ENCODE peak calls at places on chromosomes 7 and 10, in seven cellular contexts. L is PC-3; H is aorta; E is SK-N-SH; X is cardiac muscle cell; D is CD8-positive, alpha-beta T cell; K is left lung. A is an unnamed sample. For H3K9me3 and H3K27me3, the result is how much of the 10 kb centered on the place peaks cover.

GRCh38 chr10:47383254-47384147 is 592 bp downstream of the ZNF488 start:
- DNase-seq in L (no peak), H (no peak), E (peak), X (no peak), D (no peak), K (no peak), A (no peak)

GRCh38 chr10:91683976-91684375 is 51.1 kb upstream of the PPP1R3C start:
- DNase-seq in L (peak), H (no peak), E (no peak), X (no peak), D (no peak), K (no peak), A (no peak)

GRCh38 chr10:105138287-105138854 is 497.3 kb downstream of the SORCS3 start:
- DNase-seq in L (no peak), H (no peak), E (peak), X (no peak), D (no peak), K (no peak), A (no peak)

GRCh38 chr7:79304711-79305110 is 148.8 kb downstream of the MAGI2 start:
- DNase-seq in L (no peak), H (no peak), E (no peak), X (no peak), D (no peak), K (no peak), A (no peak)

GRCh38 chr7:4129481-4130122 is 552.5 kb upstream of the FOXK1 start:
- DNase-seq in L (no peak), H (peak), E (peak), X (no peak), D (no peak), K (no peak), A (peak)

GRCh38 chr10:93496322-93497041 is at the start of gene CEP55:
- DNase-seq in L (peak), H (peak), E (peak), X (peak), D (peak), K (peak), A (peak)

GRCh38 chr7:19557726-19558470 is 150.9 kb downstream of the POLR1F start:
- DNase-seq in L (peak), H (no peak), E (no peak), X (no peak), D (no peak), K (no peak), A (no peak)

GRCh38 chr7:17989546-17989945 is 38.1 kb downstream of the PRPS1L1 start:
- DNase-seq in L (peak), H (no peak), E (no peak), X (no peak), D (no peak), K (no peak), A (no peak)

GRCh38 chr10:77300682-77301081 is 336.9 kb downstream of the KCNMA1 start:
- DNase-seq in L (no peak), H (no peak), E (no peak), X (no peak), D (no peak), K (no peak), A (no peak)

GRCh38 chr10:119531067-119531466 is 11.5 kb downstream of the RGS10 start:
- DNase-seq in L (no peak), H (peak), E (no peak), X (no peak), D (no peak), K (no peak), A (no peak)

GRCh38 chr7:40644454-40645188 is 509.8 kb downstream of the SUGCT start:
- DNase-seq in L (no peak), H (no peak), E (peak), X (peak), D (no peak), K (no peak), A (no peak)

GRCh38 chr10:16436367-16436757 is 448 bp upstream of the PTER start:
- DNase-seq in L (peak), H (no peak), E (no peak), X (peak), D (peak), K (no peak), A (no peak)

GRCh38 chr10:59588791-59589190 is 120.9 kb downstream of the SLC16A9 start:
- DNase-seq in L (peak), H (no peak), E (no peak), X (no peak), D (no peak), K (no peak), A (no peak)

GRCh38 chr7:29345590-29345989 is 151.0 kb downstream of the CHN2 start:
- DNase-seq in L (peak), H (peak), E (peak), X (peak), D (no peak), K (no peak), A (no peak)

GRCh38 chr10:776772-777171 is 87.3 kb upstream of the DIP2C start:
- DNase-seq in L (no peak), H (peak), E (peak), X (no peak), D (no peak), K (peak), A (peak)

GRCh38 chr10:87734987-87735827 is 75.5 kb downstream of the PAPSS2 start:
- DNase-seq in L (peak), H (no peak), E (peak), X (peak), D (no peak), K (no peak), A (no peak)

GRCh38 chr10:670038-670437 is 19.4 kb downstream of the DIP2C start:
- DNase-seq in L (no peak), H (no peak), E (no peak), X (no peak), D (no peak), K (no peak), A (no peak)

GRCh38 chr7:93447509-93447908 is 127.0 kb downstream of the CALCR start:
- DNase-seq in L (no peak), H (no peak), E (no peak), X (no peak), D (no peak), K (no peak), A (no peak)

GRCh38 chr7:34067406-34067805 is 162.1 kb downstream of the BMPER start:
- DNase-seq in L (no peak), H (no peak), E (no peak), X (no peak), D (no peak), K (no peak), A (no peak)

GRCh38 chr7:107232568-107233090 is 63.8 kb downstream of the HBP1 start:
- DNase-seq in L (peak), H (no peak), E (no peak), X (no peak), D (no peak), K (no peak), A (no peak)

GRCh38 chr10:124647421-124648130 is 96.6 kb downstream of the FAM53B start:
- DNase-seq in L (peak), H (no peak), E (peak), X (no peak), D (peak), K (peak), A (no peak)

GRCh38 chr10:26739087-26739631 is 41.7 kb downstream of the PDSS1 start:
- DNase-seq in L (no peak), H (no peak), E (no peak), X (no peak), D (no peak), K (no peak), A (no peak)

GRCh38 chr10:69092959-69093850 is 5.3 kb downstream of the SRGN start:
- DNase-seq in L (peak), H (peak), E (peak), X (peak), D (peak), K (no peak), A (no peak)

GRCh38 chr10:126075009-126075408 is 178.6 kb downstream of the FANK1 start:
- DNase-seq in L (peak), H (no peak), E (no peak), X (no peak), D (no peak), K (no peak), A (no peak)

GRCh38 chr10:123284022-123284421 is 129.8 kb downstream of the BUB3 start:
- DNase-seq in L (peak), H (no peak), E (no peak), X (no peak), D (no peak), K (no peak), A (no peak)

GRCh38 chr7:12581897-12582296 is 11.4 kb downstream of the SCIN start:
- DNase-seq in L (no peak), H (no peak), E (no peak), X (no peak), D (no peak), K (no peak), A (no peak)

GRCh38 chr10:110312206-110312605 is 7.5 kb upstream of the SMNDC1 start:
- DNase-seq in L (no peak), H (no peak), E (no peak), X (no peak), D (no peak), K (no peak), A (no peak)

GRCh38 chr10:126119591-126119990 is 223.2 kb downstream of the FANK1 start:
- DNase-seq in L (peak), H (no peak), E (no peak), X (no peak), D (no peak), K (no peak), A (no peak)

GRCh38 chr10:89395141-89395540 is 2.7 kb downstream of the IFIT1 start:
- DNase-seq in L (no peak), H (no peak), E (no peak), X (no peak), D (no peak), K (no peak), A (no peak)

GRCh38 chr10:118741994-118742393 is 12.8 kb downstream of the CACUL1 start:
- DNase-seq in L (peak), H (no peak), E (no peak), X (no peak), D (no peak), K (no peak), A (no peak)

GRCh38 chr10:5157501-5157900 is 27.4 kb downstream of the AKR1C8 start:
- DNase-seq in L (no peak), H (no peak), E (no peak), X (no peak), D (no peak), K (peak), A (no peak)
- H3K9me3 ChIP-seq in L (under half), H (under half), E (under half), X (under half), D (under half), K (under half), A (under half)

GRCh38 chr10:133089461-133089800 is 1.7 kb downstream of the ADGRA1 start:
- DNase-seq in L (no peak), H (no peak), E (no peak), X (no peak), D (no peak), K (no peak), A (no peak)

GRCh38 chr10:133088524-133089460 is 1.1 kb downstream of the ADGRA1 start:
- DNase-seq in L (no peak), H (no peak), E (peak), X (peak), D (no peak), K (peak), A (no peak)

GRCh38 chr10:133090654-133091053 is 2.9 kb downstream of the ADGRA1 start:
- DNase-seq in L (no peak), H (no peak), E (no peak), X (no peak), D (no peak), K (peak), A (no peak)

GRCh38 chr10:133091316-133091715 is 3.6 kb downstream of the ADGRA1 start:
- DNase-seq in L (no peak), H (no peak), E (no peak), X (no peak), D (no peak), K (no peak), A (no peak)

DNA sequence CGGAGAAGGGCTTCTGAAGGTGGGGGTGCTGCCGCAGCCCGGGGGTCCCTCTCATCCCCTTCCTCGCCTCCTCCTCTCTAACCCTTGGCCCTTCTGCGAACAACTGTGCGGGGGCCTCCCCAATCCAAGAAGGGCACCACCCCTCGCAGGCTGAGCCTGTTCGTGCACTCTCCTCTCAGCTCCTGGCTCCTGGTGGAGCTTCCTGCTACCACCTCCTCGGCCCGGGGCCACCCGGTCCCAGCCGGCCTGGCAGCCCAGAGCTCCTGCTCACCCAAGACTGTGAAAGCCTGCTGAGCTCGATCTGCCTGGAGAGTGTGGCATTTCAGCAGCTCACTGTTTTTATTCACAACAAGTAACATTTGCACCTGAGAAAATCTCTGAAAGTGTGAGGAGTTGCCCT is 2.4 kb downstream of the ADGRA1 start:
- DNase-seq in L (no peak), H (no peak), E (no peak), X (no peak), D (no peak), K (peak), A (no peak)
- H3K27me3 ChIP-seq in L (half or more), H (under half), E (under half), X (half or more), D (under half), K (under half), A (half or more)

GRCh38 chr7:149529136-149529718 is 31.6 kb upstream of the ZNF746 start:
- DNase-seq in L (no peak), H (no peak), E (no peak), X (peak), D (no peak), K (no peak), A (no peak)
- H3K9me3 ChIP-seq in L (under half), H (under half), E (under half), X (under half), D (under half), K (half or more), A (under half)

GRCh38 chr7:157004050-157004838 is 6.2 kb downstream of the MNX1 start:
- DNase-seq in L (no peak), H (peak), E (peak), X (peak), D (no peak), K (peak), A (no peak)
- H3K27me3 ChIP-seq in L (under half), H (under half), E (half or more), X (half or more), D (under half), K (half or more), A (half or more)

GRCh38 chr7:115040526-115040925 is 118.6 kb downstream of the MDFIC start:
- DNase-seq in L (no peak), H (no peak), E (no peak), X (no peak), D (no peak), K (no peak), A (no peak)
- H3K9me3 ChIP-seq in L (under half), H (under half), E (under half), X (under half), D (under half), K (under half), A (under half)

GRCh38 chr7:130734525-130735272 is 692 bp upstream of the KLF14 start:
- DNase-seq in L (no peak), H (no peak), E (peak), X (peak), D (no peak), K (no peak), A (no peak)

GRCh38 chr7:130736298-130736900 is 2.4 kb upstream of the KLF14 start:
- DNase-seq in L (no peak), H (no peak), E (no peak), X (no peak), D (no peak), K (no peak), A (no peak)

GRCh38 chr7:130732980-130733865 is 784 bp downstream of the KLF14 start:
- DNase-seq in L (no peak), H (no peak), E (peak), X (peak), D (no peak), K (peak), A (peak)

GRCh38 chr7:130733866-130734524 is at the start of gene KLF14:
- DNase-seq in L (no peak), H (no peak), E (peak), X (peak), D (no peak), K (peak), A (no peak)

GRCh38 chr7:130735273-130735716 is 1.3 kb upstream of the KLF14 start:
- DNase-seq in L (no peak), H (no peak), E (no peak), X (no peak), D (no peak), K (no peak), A (no peak)
- H3K27me3 ChIP-seq in L (half or more), H (under half), E (half or more), X (half or more), D (under half), K (half or more), A (half or more)

DNA sequence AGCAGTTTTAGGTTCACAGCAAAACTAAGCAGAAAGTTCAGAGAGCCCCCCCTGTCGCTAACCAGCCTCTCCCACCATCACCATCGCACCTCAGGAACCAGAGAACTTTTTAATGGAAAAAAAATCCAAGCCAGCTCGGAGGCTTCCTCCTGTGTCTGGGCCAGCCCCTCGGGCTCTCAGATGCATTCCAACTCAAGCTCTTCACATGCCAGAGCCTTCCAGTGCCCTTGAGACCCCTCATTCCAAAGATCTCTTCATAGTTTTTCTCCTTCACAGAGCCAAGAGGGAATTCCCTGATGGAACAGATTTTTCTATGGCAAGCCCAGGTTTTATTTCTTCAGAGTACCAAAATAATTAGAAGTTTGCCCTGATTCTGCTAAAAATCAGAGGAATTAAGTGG is 153.4 kb upstream of the LANCL2 start:
- DNase-seq in L (no peak), H (no peak), E (no peak), X (peak), D (no peak), K (no peak), A (no peak)
- H3K9me3 ChIP-seq in L (under half), H (under half), E (under half), X (under half), D (under half), K (under half), A (under half)

GRCh38 chr10:42933454-42934340 is 143.2 kb upstream of the RET start:
- DNase-seq in L (no peak), H (no peak), E (peak), X (peak), D (no peak), K (peak), A (no peak)
- H3K27me3 ChIP-seq in L (under half), H (under half), E (under half), X (half or more), D (under half), K (under half), A (under half)

GRCh38 chr10:81679291-81679690 is 195.7 kb upstream of the NRG3 start:
- DNase-seq in L (no peak), H (no peak), E (no peak), X (no peak), D (no peak), K (no peak), A (no peak)

GRCh38 chr10:81680374-81680773 is 194.6 kb upstream of the NRG3 start:
- DNase-seq in L (no peak), H (no peak), E (no peak), X (no peak), D (no peak), K (no peak), A (no peak)
- H3K9me3 ChIP-seq in L (under half), H (under half), E (under half), X (under half), D (under half), K (under half), A (under half)

GRCh38 chr10:117167346-117168134 is 29.5 kb upstream of the VAX1 start:
- DNase-seq in L (no peak), H (no peak), E (no peak), X (no peak), D (no peak), K (no peak), A (no peak)
- H3K27me3 ChIP-seq in L (under half), H (under half), E (half or more), X (half or more), D (half or more), K (half or more), A (half or more)

A was measured in RWPE2.